ENCODE peak calls at places on chromosomes 12 and 14, in eight cellular contexts. T is type B pancreatic cell, H is HuH-7.5, V is NCI-H524, S is endothelial cell of umbilical vein, P is colonic mucosa, R is tibial artery, F is right lobe of liver. G is an unnamed sample.

GRCh38 chr12:44835641-44836379 is 40.3 kb downstream of the NELL2 start:
- DNase-seq in T (no peak), H (no peak), V (no peak), S (no peak), P (no peak), R (no peak), F (no peak), G (no peak)

GRCh38 chr12:123489580-123489979 is 31.6 kb downstream of the SNRNP35 start:
- DNase-seq in T (no peak), H (no peak), V (no peak), S (no peak), P (no peak), R (no peak), F (no peak), G (no peak)

GRCh38 chr14:105487986-105488777 is 1.5 kb downstream of the CRIP1 start:
- DNase-seq in T (no peak), H (no peak), V (no peak), S (no peak), P (peak; percentile 86), R (no peak), F (no peak), G (no peak)

GRCh38 chr14:51053157-51053556 is 41.7 kb downstream of the TRIM9 start:
- DNase-seq in T (no peak), H (no peak), V (no peak), S (no peak), P (no peak), R (no peak), F (no peak), G (no peak)

GRCh38 chr12:32533971-32534590 is 134.7 kb downstream of the FGD4 start:
- DNase-seq in T (no peak), H (peak; percentile 70), V (no peak), S (peak; percentile 89), P (peak; percentile 82), R (peak; percentile 79), F (peak; percentile 84), G (no peak)

GRCh38 chr14:20553024-20553423 is 7.8 kb downstream of the RNASE9 start:
- DNase-seq in T (no peak), H (no peak), V (no peak), S (no peak), P (no peak), R (no peak), F (no peak), G (no peak)

GRCh38 chr14:58082011-58082410 is 70.0 kb downstream of the ARMH4 start:
- DNase-seq in T (no peak), H (no peak), V (no peak), S (no peak), P (no peak), R (no peak), F (no peak), G (no peak)

GRCh38 chr12:54571857-54572195 is 16.6 kb downstream of the PPP1R1A start:
- DNase-seq in T (no peak), H (no peak), V (no peak), S (no peak), P (no peak), R (no peak), F (no peak), G (no peak)

GRCh38 chr12:131378861-131379665 is 331.8 kb upstream of the SFSWAP start:
- DNase-seq in T (no peak), H (no peak), V (no peak), S (no peak), P (no peak), R (no peak), F (no peak), G (no peak)

GRCh38 chr12:52063986-52064649 is 5.7 kb upstream of the ATG101 start:
- DNase-seq in T (no peak), H (no peak), V (no peak), S (peak; percentile 73), P (no peak), R (no peak), F (no peak), G (no peak)

GRCh38 chr12:56224954-56225353 is 812 bp downstream of the NABP2 start:
- DNase-seq in T (no peak), H (no peak), V (no peak), S (no peak), P (no peak), R (no peak), F (no peak), G (no peak)

GRCh38 chr14:63632932-63633514 is 8.6 kb downstream of the WDR89 start:
- DNase-seq in T (no peak), H (no peak), V (peak; percentile 61), S (peak; percentile 52), P (no peak), R (no peak), F (no peak), G (no peak)

GRCh38 chr12:2475984-2476383 is 318.8 kb upstream of the FKBP4 start:
- DNase-seq in T (no peak), H (no peak), V (peak; percentile 96), S (no peak), P (no peak), R (no peak), F (no peak), G (no peak)

GRCh38 chr12:98735821-98736220 is 90.7 kb downstream of the APAF1 start:
- DNase-seq in T (no peak), H (no peak), V (no peak), S (no peak), P (no peak), R (no peak), F (no peak), G (no peak)

GRCh38 chr14:95156153-95156764 is 1.1 kb downstream of the DICER1 start:
- DNase-seq in T (no peak), H (no peak), V (peak; percentile 46), S (peak; percentile 38), P (peak; percentile 41), R (no peak), F (no peak), G (no peak)

GRCh38 chr12:57590892-57591566 is at the start of gene PIP4K2C:
- DNase-seq in T (peak; percentile 84), H (peak; percentile 86), V (peak; percentile 64), S (peak; percentile 27), P (peak; percentile 86), R (peak; percentile 71), F (peak; percentile 91), G (no peak)

GRCh38 chr14:75607044-75607443 is 28.6 kb downstream of the FLVCR2 start:
- DNase-seq in T (no peak), H (no peak), V (no peak), S (no peak), P (no peak), R (no peak), F (no peak), G (no peak)

GRCh38 chr12:47856094-47856493 is 36.4 kb upstream of the HDAC7 start:
- DNase-seq in T (no peak), H (no peak), V (no peak), S (no peak), P (no peak), R (no peak), F (no peak), G (no peak)

GRCh38 chr12:112537710-112538396 is 119.1 kb downstream of the PTPN11 start:
- DNase-seq in T (no peak), H (no peak), V (no peak), S (no peak), P (no peak), R (no peak), F (no peak), G (no peak)

GRCh38 chr12:50555471-50555885 is 50.7 kb downstream of the DIP2B start:
- DNase-seq in T (no peak), H (no peak), V (no peak), S (no peak), P (no peak), R (no peak), F (no peak), G (no peak)

GRCh38 chr12:25124493-25124892 is 70.5 kb downstream of the DNAI7 start:
- DNase-seq in T (no peak), H (no peak), V (no peak), S (no peak), P (no peak), R (no peak), F (no peak), G (no peak)

GRCh38 chr14:51849095-51849494 is 11.3 kb upstream of the GNG2 start:
- DNase-seq in T (no peak), H (no peak), V (no peak), S (no peak), P (no peak), R (no peak), F (no peak), G (no peak)

GRCh38 chr14:76937181-76938091 is 91.1 kb downstream of the IRF2BPL start:
- DNase-seq in T (no peak), H (no peak), V (peak; percentile 98), S (peak; percentile 15), P (no peak), R (peak; percentile 50), F (no peak), G (no peak)

G was measured in vagina.